ENCODE peak calls at places on chromosomes 3 and 15, in four cellular contexts. V is stimulated activated CD4-positive, alpha-beta T cell treated with anti-CD3 and anti-CD28 coated beads, Interleukin-1b, Interleukin-23, amount 100 ng/mL, for 48 hours; A is fibroblast of lung; Y is suprapubic skin. P is an unnamed sample.

GRCh38 chr3:123327956-123328850 is 120.7 kb downstream of the ADCY5 start:
- DNase-seq in V (no peak), A (no peak), Y (no peak), P (no peak)

GRCh38 chr15:91152896-91153581 is 53.0 kb downstream of the SV2B start:
- DNase-seq in V (no peak), A (no peak), Y (no peak), P (no peak)

GRCh38 chr15:45670511-45670910 is 35.7 kb downstream of the SQOR start:
- DNase-seq in V (no peak), A (peak; percentile 9), Y (no peak), P (no peak)

GRCh38 chr3:182962162-182962561 is 18.2 kb downstream of the DCUN1D1 start:
- DNase-seq in V (no peak), A (no peak), Y (no peak), P (no peak)

GRCh38 chr15:44183363-44183762 is 11.7 kb downstream of the FRMD5 start:
- DNase-seq in V (no peak), A (no peak), Y (no peak), P (no peak)

GRCh38 chr3:44952689-44953088 is 23.3 kb downstream of the ZDHHC3 start:
- DNase-seq in V (no peak), A (no peak), Y (no peak), P (no peak)

GRCh38 chr3:112817271-112817670 is 29.4 kb downstream of the CD200R1L start:
- DNase-seq in V (no peak), A (no peak), Y (no peak), P (no peak)

GRCh38 chr3:126100216-126100615 is 16.3 kb upstream of the SLC41A3 start:
- DNase-seq in V (no peak), A (no peak), Y (no peak), P (no peak)

GRCh38 chr15:41464889-41465580 is 28.6 kb upstream of the ITPKA start:
- DNase-seq in V (no peak), A (no peak), Y (no peak), P (no peak)

GRCh38 chr3:5694267-5694666 is 506.8 kb downstream of the EDEM1 start:
- DNase-seq in V (no peak), A (no peak), Y (no peak), P (no peak)

GRCh38 chr3:150495563-150496168 is 50.6 kb downstream of the SERP1 start:
- DNase-seq in V (no peak), A (peak; percentile 76), Y (no peak), P (no peak)

GRCh38 chr15:47870956-47871625 is 153.8 kb downstream of the SEMA6D start:
- DNase-seq in V (no peak), A (peak; percentile 83), Y (no peak), P (no peak)

GRCh38 chr3:66938338-66938963 is 59.7 kb upstream of the KBTBD8 start:
- DNase-seq in V (peak; percentile 4), A (peak; percentile 72), Y (no peak), P (peak; percentile 69)

GRCh38 chr3:135792174-135792573 is 173.4 kb upstream of the PPP2R3A start:
- DNase-seq in V (no peak), A (no peak), Y (no peak), P (peak; percentile 42)

GRCh38 chr3:14377838-14378169 is 24.6 kb upstream of the SLC6A6 start:
- DNase-seq in V (peak; percentile 35), A (no peak), Y (no peak), P (no peak)

GRCh38 chr3:140007946-140008692 is 73.1 kb downstream of the CLSTN2 start:
- DNase-seq in V (no peak), A (no peak), Y (no peak), P (no peak)

GRCh38 chr3:38544926-38545325 is 48.8 kb downstream of the EXOG start:
- DNase-seq in V (no peak), A (no peak), Y (no peak), P (no peak)

GRCh38 chr3:4977889-4978258 is 1.4 kb upstream of the BHLHE40 start:
- DNase-seq in V (no peak), A (no peak), Y (no peak), P (no peak)

GRCh38 chr3:70064194-70064787 is 64.8 kb downstream of the SAMMSON start:
- DNase-seq in V (no peak), A (peak; percentile 66), Y (no peak), P (no peak)

GRCh38 chr3:99645277-99646106 is 7.1 kb downstream of the COL8A1 start:
- DNase-seq in V (no peak), A (peak; percentile 85), Y (no peak), P (peak; percentile 51)

GRCh38 chr15:77457619-77458265 is 37.1 kb downstream of the HMG20A start:
- DNase-seq in V (no peak), A (peak; percentile 54), Y (no peak), P (no peak)

GRCh38 chr3:134650431-134651346 is at the start of gene KY:
- DNase-seq in V (no peak), A (peak; percentile 28), Y (no peak), P (peak; percentile 73)

GRCh38 chr15:67606742-67607141 is 64.2 kb downstream of the MAP2K5 start:
- DNase-seq in V (no peak), A (no peak), Y (no peak), P (no peak)

GRCh38 chr3:43994594-43995077 is 247.1 kb upstream of the TOPAZ1 start:
- DNase-seq in V (no peak), A (no peak), Y (no peak), P (peak; percentile 45)

GRCh38 chr3:123706871-123707270 is 122.0 kb upstream of the HACD2 start:
- DNase-seq in V (no peak), A (no peak), Y (peak; percentile 39), P (no peak)

GRCh38 chr3:39178553-39178952 is 13.8 kb downstream of the XIRP1 start:
- DNase-seq in V (no peak), A (peak; percentile 40), Y (no peak), P (no peak)

GRCh38 chr15:79007066-79007465 is 62.2 kb upstream of the CTSH start:
- DNase-seq in V (no peak), A (peak; percentile 58), Y (no peak), P (peak; percentile 83)

GRCh38 chr3:17602126-17602525 is 140.3 kb downstream of the TBC1D5 start:
- DNase-seq in V (no peak), A (no peak), Y (no peak), P (no peak)

GRCh38 chr15:65796610-65797012 is 4.5 kb upstream of the DENND4A start:
- DNase-seq in V (no peak), A (peak; percentile 60), Y (no peak), P (no peak)

GRCh38 chr3:182671942-182672341 is 121.4 kb upstream of the ATP11B start:
- DNase-seq in V (no peak), A (no peak), Y (no peak), P (no peak)

GRCh38 chr15:64333986-64334385 is 22.0 kb downstream of the CSNK1G1 start:
- DNase-seq in V (no peak), A (no peak), Y (no peak), P (no peak)

GRCh38 chr15:90095521-90095959 is 6.7 kb downstream of the IDH2 start:
- DNase-seq in V (no peak), A (no peak), Y (no peak), P (peak; percentile 48)

GRCh38 chr3:4581040-4581439 is 87.9 kb downstream of the ITPR1 start:
- DNase-seq in V (no peak), A (peak; percentile 44), Y (no peak), P (no peak)

GRCh38 chr3:187274977-187275338 is 16.6 kb downstream of the MASP1 start:
- DNase-seq in V (no peak), A (no peak), Y (no peak), P (peak; percentile 86)

GRCh38 chr3:189292667-189293478 is 121.1 kb downstream of the TPRG1 start:
- DNase-seq in V (no peak), A (no peak), Y (no peak), P (no peak)

GRCh38 chr15:37773111-37773860 is 161.2 kb upstream of the TMCO5A start:
- DNase-seq in V (no peak), A (peak; percentile 69), Y (no peak), P (no peak)

GRCh38 chr3:161349529-161350278 is 21.6 kb downstream of the SPTSSB start:
- DNase-seq in V (peak; percentile 12), A (peak; percentile 82), Y (no peak), P (no peak)

GRCh38 chr3:38117748-38118420 is 19.0 kb downstream of the ACAA1 start:
- DNase-seq in V (peak; percentile 75), A (peak; percentile 59), Y (peak; percentile 71), P (peak; percentile 69)

GRCh38 chr15:63274427-63274826 is 3.0 kb upstream of the APH1B start:
- DNase-seq in V (no peak), A (no peak), Y (no peak), P (peak; percentile 64)

P was measured in H9.